ENCODE peak calls at places on chromosomes 5 and 9, in seven cellular contexts. One of them, this sample, is unnamed.

GRCh38 chr5:139676951-139677367 is 28.8 kb downstream of the CXXC5 start:
- DNase-seq in upper lobe of left lung: no peak
- DNase-seq in IMR-90: no peak
- DNase-seq in heart left ventricle: no peak
- DNase-seq in esophagus squamous epithelium: no peak
- DNase-seq in breast epithelium: no peak
- DNase-seq in A549: no peak
- DNase-seq in this sample: no peak

GRCh38 chr9:107615325-107615724 is 125.8 kb upstream of the KLF4 start:
- DNase-seq in A549: no peak
- DNase-seq in upper lobe of left lung: no peak
- DNase-seq in breast epithelium: no peak
- DNase-seq in IMR-90: peak
- DNase-seq in esophagus squamous epithelium: no peak
- DNase-seq in heart left ventricle: no peak
- DNase-seq in this sample: no peak

GRCh38 chr9:105007143-105007542 is 79.2 kb upstream of the ABCA1 start:
- DNase-seq in A549: peak
- DNase-seq in breast epithelium: no peak
- DNase-seq in upper lobe of left lung: peak
- DNase-seq in heart left ventricle: no peak
- DNase-seq in IMR-90: peak
- DNase-seq in esophagus squamous epithelium: no peak
- DNase-seq in this sample: peak

GRCh38 chr5:131622633-131623032 is 12.4 kb downstream of the RAPGEF6 start:
- DNase-seq in esophagus squamous epithelium: no peak
- DNase-seq in heart left ventricle: no peak
- DNase-seq in A549: no peak
- DNase-seq in upper lobe of left lung: no peak
- DNase-seq in IMR-90: peak
- DNase-seq in breast epithelium: no peak
- DNase-seq in this sample: no peak

GRCh38 chr5:103582364-103582763 is 19.8 kb upstream of the NUDT12 start:
- DNase-seq in esophagus squamous epithelium: no peak
- DNase-seq in heart left ventricle: no peak
- DNase-seq in breast epithelium: no peak
- DNase-seq in A549: peak
- DNase-seq in upper lobe of left lung: no peak
- DNase-seq in IMR-90: peak
- DNase-seq in this sample: no peak

GRCh38 chr5:2093859-2094615 is 211.3 kb upstream of the IRX4 start:
- DNase-seq in upper lobe of left lung: no peak
- DNase-seq in heart left ventricle: no peak
- DNase-seq in IMR-90: no peak
- DNase-seq in breast epithelium: no peak
- DNase-seq in A549: peak
- DNase-seq in esophagus squamous epithelium: no peak
- DNase-seq in this sample: no peak

GRCh38 chr9:83473488-83473971 is 64.7 kb downstream of the FRMD3 start:
- DNase-seq in A549: peak
- DNase-seq in upper lobe of left lung: no peak
- DNase-seq in heart left ventricle: no peak
- DNase-seq in breast epithelium: no peak
- DNase-seq in IMR-90: no peak
- DNase-seq in esophagus squamous epithelium: no peak
- DNase-seq in this sample: no peak

GRCh38 chr5:36874465-36874864 is 2.1 kb upstream of the NIPBL start:
- DNase-seq in IMR-90: no peak
- DNase-seq in esophagus squamous epithelium: no peak
- DNase-seq in A549: no peak
- DNase-seq in breast epithelium: no peak
- DNase-seq in upper lobe of left lung: no peak
- DNase-seq in heart left ventricle: no peak
- DNase-seq in this sample: no peak

GRCh38 chr5:172778223-172778814 is 7.3 kb upstream of the DUSP1 start:
- DNase-seq in A549: peak
- DNase-seq in esophagus squamous epithelium: no peak
- DNase-seq in IMR-90: peak
- DNase-seq in breast epithelium: no peak
- DNase-seq in upper lobe of left lung: peak
- DNase-seq in heart left ventricle: no peak
- DNase-seq in this sample: no peak

GRCh38 chr5:125367702-125368101 is 621.3 kb upstream of the ZNF608 start:
- DNase-seq in breast epithelium: no peak
- DNase-seq in A549: no peak
- DNase-seq in IMR-90: no peak
- DNase-seq in heart left ventricle: no peak
- DNase-seq in esophagus squamous epithelium: no peak
- DNase-seq in upper lobe of left lung: no peak
- DNase-seq in this sample: no peak

GRCh38 chr5:89769975-89770374 is 639.6 kb downstream of the CETN3 start:
- DNase-seq in A549: no peak
- DNase-seq in upper lobe of left lung: no peak
- DNase-seq in esophagus squamous epithelium: no peak
- DNase-seq in breast epithelium: no peak
- DNase-seq in IMR-90: peak
- DNase-seq in heart left ventricle: no peak
- DNase-seq in this sample: peak

GRCh38 chr9:136196465-136197371 is 8.2 kb downstream of the LHX3 start:
- DNase-seq in heart left ventricle: no peak
- DNase-seq in upper lobe of left lung: no peak
- DNase-seq in breast epithelium: no peak
- DNase-seq in A549: no peak
- DNase-seq in esophagus squamous epithelium: no peak
- DNase-seq in IMR-90: no peak
- DNase-seq in this sample: no peak

GRCh38 chr5:146877178-146877681 is 1.3 kb downstream of the PPP2R2B start:
- DNase-seq in A549: no peak
- DNase-seq in heart left ventricle: no peak
- DNase-seq in esophagus squamous epithelium: no peak
- DNase-seq in IMR-90: no peak
- DNase-seq in breast epithelium: no peak
- DNase-seq in upper lobe of left lung: no peak
- DNase-seq in this sample: no peak

GRCh38 chr5:149322518-149322917 is 22.8 kb upstream of the GRPEL2 start:
- DNase-seq in IMR-90: no peak
- DNase-seq in breast epithelium: no peak
- DNase-seq in heart left ventricle: no peak
- DNase-seq in upper lobe of left lung: no peak
- DNase-seq in esophagus squamous epithelium: no peak
- DNase-seq in A549: no peak
- DNase-seq in this sample: no peak

GRCh38 chr5:132254321-132254977 is 3.0 kb upstream of the PDLIM4 start:
- DNase-seq in IMR-90: no peak
- DNase-seq in heart left ventricle: peak
- DNase-seq in upper lobe of left lung: peak
- DNase-seq in esophagus squamous epithelium: no peak
- DNase-seq in A549: no peak
- DNase-seq in breast epithelium: peak
- DNase-seq in this sample: no peak

GRCh38 chr5:51104556-51104955 is 278.7 kb upstream of the ISL1 start:
- DNase-seq in IMR-90: no peak
- DNase-seq in A549: no peak
- DNase-seq in upper lobe of left lung: no peak
- DNase-seq in breast epithelium: no peak
- DNase-seq in heart left ventricle: no peak
- DNase-seq in esophagus squamous epithelium: no peak
- DNase-seq in this sample: no peak

GRCh38 chr9:92293452-92294296 is at the start of gene IARS1:
- DNase-seq in breast epithelium: peak
- DNase-seq in heart left ventricle: peak
- DNase-seq in IMR-90: peak
- DNase-seq in A549: peak
- DNase-seq in esophagus squamous epithelium: peak
- DNase-seq in upper lobe of left lung: peak
- DNase-seq in this sample: peak

GRCh38 chr9:92293075-92293354 is 482 bp downstream of the IARS1 start:
- DNase-seq in esophagus squamous epithelium: no peak
- DNase-seq in breast epithelium: no peak
- DNase-seq in IMR-90: no peak
- DNase-seq in heart left ventricle: no peak
- DNase-seq in A549: no peak
- DNase-seq in upper lobe of left lung: no peak
- DNase-seq in this sample: no peak

GRCh38 chr9:92291577-92291976 is 1.9 kb downstream of the IARS1 start:
- DNase-seq in esophagus squamous epithelium: no peak
- DNase-seq in heart left ventricle: no peak
- DNase-seq in A549: no peak
- DNase-seq in breast epithelium: no peak
- DNase-seq in upper lobe of left lung: no peak
- DNase-seq in IMR-90: no peak
- DNase-seq in this sample: no peak

GRCh38 chr9:92290785-92291429 is 2.6 kb downstream of the IARS1 start:
- DNase-seq in heart left ventricle: no peak
- DNase-seq in IMR-90: no peak
- DNase-seq in A549: no peak
- DNase-seq in esophagus squamous epithelium: no peak
- DNase-seq in upper lobe of left lung: no peak
- DNase-seq in breast epithelium: no peak
- DNase-seq in this sample: no peak

GRCh38 chr9:92292338-92293074 is 991 bp downstream of the IARS1 start:
- DNase-seq in breast epithelium: no peak
- DNase-seq in A549: peak
- DNase-seq in heart left ventricle: no peak
- DNase-seq in upper lobe of left lung: no peak
- DNase-seq in esophagus squamous epithelium: no peak
- DNase-seq in IMR-90: peak
- DNase-seq in this sample: no peak
- TF ChIP-seq POLR2A in breast epithelium: no peak
- TF ChIP-seq POLR2A in A549: no peak
- TF ChIP-seq POLR2A in heart left ventricle: no peak
- TF ChIP-seq POLR2A in upper lobe of left lung: no peak
- TF ChIP-seq POLR2A in esophagus squamous epithelium: no peak
- TF ChIP-seq POLR2A in IMR-90: no peak
- TF ChIP-seq POLR2A in this sample: no peak

DNA sequence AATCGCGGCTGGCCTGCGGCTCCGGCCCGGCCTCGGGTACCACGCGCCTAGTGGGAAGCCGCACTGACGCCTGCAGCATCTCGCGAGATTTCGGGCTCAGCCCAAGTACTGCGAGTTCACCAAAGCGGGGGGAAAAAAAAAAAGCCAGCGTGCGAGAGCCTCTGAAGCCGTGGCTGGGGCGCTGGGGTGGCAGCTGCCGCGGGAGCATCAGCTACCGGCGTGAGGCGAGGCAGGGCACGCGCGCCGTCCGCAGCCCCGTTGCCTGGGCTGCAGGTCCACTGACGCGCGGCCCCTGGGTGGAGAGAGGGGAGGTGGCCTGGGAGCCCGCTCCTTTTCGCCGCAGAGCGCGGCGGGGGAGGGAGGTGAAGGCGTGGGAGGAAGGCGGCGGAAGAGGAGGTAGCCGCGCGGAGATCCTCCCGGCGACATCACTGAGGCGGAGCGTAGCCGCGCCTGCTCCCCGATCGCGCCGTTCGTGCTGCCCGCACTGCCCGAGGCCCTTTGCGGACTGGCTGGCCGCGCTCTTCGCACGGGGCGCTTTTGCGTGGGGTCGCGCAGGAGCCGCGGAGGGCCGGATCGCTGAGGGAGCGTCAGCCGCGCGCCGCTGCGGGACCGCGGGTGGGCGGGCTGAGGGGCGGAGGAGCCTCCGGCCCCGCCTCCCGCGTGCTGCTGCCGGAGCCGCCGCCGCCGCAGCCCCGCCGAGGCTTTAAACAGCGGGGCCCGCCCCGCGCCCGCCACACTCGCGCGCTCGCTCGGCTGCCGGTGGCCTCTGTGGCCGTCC is at the start of gene SLC12A2:
- DNase-seq in breast epithelium: peak
- DNase-seq in upper lobe of left lung: peak
- DNase-seq in heart left ventricle: peak
- DNase-seq in A549: peak
- DNase-seq in IMR-90: peak
- DNase-seq in esophagus squamous epithelium: peak
- DNase-seq in this sample: peak
- TF ChIP-seq POLR2A in breast epithelium: no peak
- TF ChIP-seq POLR2A in upper lobe of left lung: peak
- TF ChIP-seq POLR2A in heart left ventricle: no peak
- TF ChIP-seq POLR2A in A549: peak
- TF ChIP-seq POLR2A in IMR-90: peak
- TF ChIP-seq POLR2A in esophagus squamous epithelium: no peak
- TF ChIP-seq POLR2A in this sample: peak

DNA sequence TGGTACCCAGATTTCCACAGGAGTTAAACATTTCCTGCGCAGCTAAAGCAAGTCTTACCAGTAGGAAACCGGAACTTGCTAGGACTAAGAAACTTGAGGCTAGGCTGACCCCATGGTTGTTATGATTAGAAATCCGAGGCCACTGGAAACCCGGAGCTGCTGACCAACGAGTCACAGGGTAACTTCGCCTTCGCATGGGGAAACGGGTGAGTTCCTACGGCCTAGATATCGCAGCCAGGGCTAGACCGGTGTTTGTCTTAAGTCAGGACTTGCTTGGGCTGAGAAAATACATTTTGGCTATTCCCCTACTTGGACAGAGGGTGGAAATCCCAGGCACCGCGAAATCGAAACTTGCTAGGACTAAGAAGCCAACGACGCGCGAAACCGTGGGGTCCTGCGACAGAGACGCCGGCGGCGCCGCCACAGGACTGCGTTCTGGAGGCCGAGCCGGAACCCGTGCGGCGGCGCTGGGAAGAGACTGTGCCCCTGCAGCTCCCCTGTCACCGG is 1.6 kb upstream of the ANXA2R start:
- DNase-seq in heart left ventricle: peak
- DNase-seq in breast epithelium: no peak
- DNase-seq in esophagus squamous epithelium: no peak
- DNase-seq in A549: peak
- DNase-seq in upper lobe of left lung: peak
- DNase-seq in IMR-90: peak
- DNase-seq in this sample: peak
- TF ChIP-seq POLR2A in heart left ventricle: no peak
- TF ChIP-seq POLR2A in breast epithelium: no peak
- TF ChIP-seq POLR2A in esophagus squamous epithelium: no peak
- TF ChIP-seq POLR2A in A549: no peak
- TF ChIP-seq POLR2A in upper lobe of left lung: peak
- TF ChIP-seq POLR2A in IMR-90: peak
- TF ChIP-seq POLR2A in this sample: no peak

DNA sequence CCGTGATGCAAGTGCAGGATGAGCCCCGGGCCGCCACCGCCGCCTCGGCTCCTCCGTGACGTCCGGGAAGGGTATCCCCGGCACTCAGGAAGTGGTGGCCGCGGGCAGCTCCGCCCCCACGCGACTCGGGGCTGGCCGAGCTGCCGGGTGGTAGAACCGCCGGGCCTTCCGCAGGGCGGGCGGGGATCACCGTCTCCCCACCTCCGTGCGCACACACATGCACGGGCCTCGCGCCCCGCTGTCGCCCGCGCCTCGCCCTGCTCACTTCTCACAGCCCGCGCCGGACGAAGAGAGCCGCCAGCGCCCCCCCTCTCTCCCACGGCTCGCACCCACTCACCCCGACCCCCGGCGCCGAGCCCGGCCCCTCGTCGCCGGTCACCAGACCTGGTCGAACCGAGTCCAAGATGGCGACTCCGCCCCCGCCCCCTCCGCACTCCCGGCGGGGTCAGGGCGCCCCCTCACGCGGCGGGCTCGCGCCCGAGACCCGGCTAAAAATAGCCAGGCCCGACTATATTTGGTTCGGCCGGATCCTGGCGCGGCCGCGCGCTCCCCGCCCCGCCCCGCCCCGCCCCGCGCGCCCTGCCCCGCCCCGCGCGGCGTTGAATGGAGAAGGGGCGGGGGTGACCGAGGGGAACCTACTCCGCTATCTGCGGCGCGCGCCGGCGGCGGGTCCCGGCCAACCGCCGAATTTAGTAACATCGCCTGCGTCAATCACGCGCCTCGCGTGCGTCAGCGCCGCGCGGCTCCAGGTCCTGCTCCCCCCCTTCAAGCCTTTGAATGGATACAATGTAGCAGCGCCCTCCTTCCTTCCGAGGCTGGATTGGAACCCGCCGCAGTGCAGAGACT is 2.0 kb upstream of the NR4A3 start:
- DNase-seq in IMR-90: peak
- DNase-seq in esophagus squamous epithelium: peak
- DNase-seq in A549: peak
- DNase-seq in heart left ventricle: peak
- DNase-seq in breast epithelium: peak
- DNase-seq in upper lobe of left lung: peak
- DNase-seq in this sample: peak
- TF ChIP-seq POLR2A in IMR-90: peak
- TF ChIP-seq POLR2A in esophagus squamous epithelium: no peak
- TF ChIP-seq POLR2A in A549: peak
- TF ChIP-seq POLR2A in heart left ventricle: no peak
- TF ChIP-seq POLR2A in breast epithelium: peak
- TF ChIP-seq POLR2A in upper lobe of left lung: peak
- TF ChIP-seq POLR2A in this sample: peak

This sample was measured in H54.